ENCODE peak calls at places on chromosomes 13 and 19, in eight cellular contexts. One of them, this sample, is unnamed.

GRCh38 chr19:31541396-31541795 is 192.2 kb upstream of the TSHZ3 start:
- DNase-seq in T-helper 1 cell: no peak
- DNase-seq in DMS79 treated with DMSO at 0.1 percent for 48 hours: no peak
- DNase-seq in sciatic nerve: no peak
- DNase-seq in left colon: no peak
- DNase-seq in amniotic epithelial cell: no peak
- DNase-seq in iris pigment epithelial cell: no peak
- DNase-seq in choroid plexus epithelial cell: no peak
- DNase-seq in this sample: no peak

GRCh38 chr19:13794388-13794751 is 873 bp upstream of the ZSWIM4 start:
- DNase-seq in T-helper 1 cell: no peak
- DNase-seq in DMS79 treated with DMSO at 0.1 percent for 48 hours: peak; percentile 9
- DNase-seq in sciatic nerve: peak; percentile 91
- DNase-seq in left colon: peak; percentile 65
- DNase-seq in amniotic epithelial cell: peak; percentile 95
- DNase-seq in iris pigment epithelial cell: peak; percentile 96
- DNase-seq in choroid plexus epithelial cell: peak; percentile 99
- DNase-seq in this sample: no peak

GRCh38 chr19:49592486-49593232 is 1.7 kb downstream of the PRR12 start:
- DNase-seq in T-helper 1 cell: no peak
- DNase-seq in DMS79 treated with DMSO at 0.1 percent for 48 hours: no peak
- DNase-seq in sciatic nerve: no peak
- DNase-seq in left colon: peak; percentile 36
- DNase-seq in amniotic epithelial cell: no peak
- DNase-seq in iris pigment epithelial cell: peak; percentile 29
- DNase-seq in choroid plexus epithelial cell: peak; percentile 19
- DNase-seq in this sample: no peak

GRCh38 chr19:17762505-17763229 is 11.4 kb downstream of the FCHO1 start:
- DNase-seq in T-helper 1 cell: no peak
- DNase-seq in DMS79 treated with DMSO at 0.1 percent for 48 hours: no peak
- DNase-seq in sciatic nerve: no peak
- DNase-seq in left colon: peak; percentile 53
- DNase-seq in amniotic epithelial cell: peak; percentile 92
- DNase-seq in iris pigment epithelial cell: peak; percentile 92
- DNase-seq in choroid plexus epithelial cell: peak; percentile 91
- DNase-seq in this sample: no peak

GRCh38 chr13:68708336-68708908 is 1399.2 kb upstream of the ATXN8OS start:
- DNase-seq in T-helper 1 cell: no peak
- DNase-seq in DMS79 treated with DMSO at 0.1 percent for 48 hours: no peak
- DNase-seq in sciatic nerve: no peak
- DNase-seq in left colon: no peak
- DNase-seq in amniotic epithelial cell: no peak
- DNase-seq in iris pigment epithelial cell: no peak
- DNase-seq in choroid plexus epithelial cell: no peak
- DNase-seq in this sample: no peak

GRCh38 chr13:59300347-59301165 is 863.2 kb downstream of the DIAPH3 start:
- DNase-seq in T-helper 1 cell: no peak
- DNase-seq in DMS79 treated with DMSO at 0.1 percent for 48 hours: no peak
- DNase-seq in sciatic nerve: no peak
- DNase-seq in left colon: no peak
- DNase-seq in amniotic epithelial cell: no peak
- DNase-seq in iris pigment epithelial cell: no peak
- DNase-seq in choroid plexus epithelial cell: no peak
- DNase-seq in this sample: no peak

GRCh38 chr19:11284535-11284934 is 11.4 kb upstream of the TSPAN16 start:
- DNase-seq in T-helper 1 cell: no peak
- DNase-seq in DMS79 treated with DMSO at 0.1 percent for 48 hours: no peak
- DNase-seq in sciatic nerve: no peak
- DNase-seq in left colon: no peak
- DNase-seq in amniotic epithelial cell: no peak
- DNase-seq in iris pigment epithelial cell: no peak
- DNase-seq in choroid plexus epithelial cell: peak; percentile 66
- DNase-seq in this sample: no peak

GRCh38 chr19:32702010-32702409 is 10.4 kb downstream of the NUDT19 start:
- DNase-seq in T-helper 1 cell: no peak
- DNase-seq in DMS79 treated with DMSO at 0.1 percent for 48 hours: peak; percentile 5
- DNase-seq in sciatic nerve: no peak
- DNase-seq in left colon: no peak
- DNase-seq in amniotic epithelial cell: peak; percentile 58
- DNase-seq in iris pigment epithelial cell: no peak
- DNase-seq in choroid plexus epithelial cell: no peak
- DNase-seq in this sample: no peak

GRCh38 chr19:35249848-35250711 is 1.3 kb downstream of the LSR start:
- DNase-seq in T-helper 1 cell: no peak
- DNase-seq in DMS79 treated with DMSO at 0.1 percent for 48 hours: peak; percentile 3
- DNase-seq in sciatic nerve: no peak
- DNase-seq in left colon: no peak
- DNase-seq in amniotic epithelial cell: no peak
- DNase-seq in iris pigment epithelial cell: no peak
- DNase-seq in choroid plexus epithelial cell: no peak
- DNase-seq in this sample: peak; percentile 9

GRCh38 chr13:47794963-47795362 is 206.1 kb downstream of the SUCLA2 start:
- DNase-seq in T-helper 1 cell: no peak
- DNase-seq in DMS79 treated with DMSO at 0.1 percent for 48 hours: no peak
- DNase-seq in sciatic nerve: no peak
- DNase-seq in left colon: no peak
- DNase-seq in amniotic epithelial cell: no peak
- DNase-seq in iris pigment epithelial cell: peak; percentile 16
- DNase-seq in choroid plexus epithelial cell: peak; percentile 59
- DNase-seq in this sample: no peak

GRCh38 chr19:32595491-32595890 is 14.5 kb downstream of the PDCD5 start:
- DNase-seq in T-helper 1 cell: no peak
- DNase-seq in DMS79 treated with DMSO at 0.1 percent for 48 hours: no peak
- DNase-seq in sciatic nerve: no peak
- DNase-seq in left colon: no peak
- DNase-seq in amniotic epithelial cell: no peak
- DNase-seq in iris pigment epithelial cell: no peak
- DNase-seq in choroid plexus epithelial cell: no peak
- DNase-seq in this sample: no peak

GRCh38 chr19:38336638-38337359 is 1.2 kb downstream of the CATSPERG start:
- DNase-seq in T-helper 1 cell: peak; percentile 93
- DNase-seq in DMS79 treated with DMSO at 0.1 percent for 48 hours: peak; percentile 98
- DNase-seq in sciatic nerve: peak; percentile 98
- DNase-seq in left colon: peak; percentile 99
- DNase-seq in amniotic epithelial cell: peak; percentile 91
- DNase-seq in iris pigment epithelial cell: peak; percentile 96
- DNase-seq in choroid plexus epithelial cell: peak; percentile 96
- DNase-seq in this sample: peak; percentile 92

GRCh38 chr19:18651300-18651699 is 14.5 kb downstream of the KLHL26 start:
- DNase-seq in T-helper 1 cell: no peak
- DNase-seq in DMS79 treated with DMSO at 0.1 percent for 48 hours: no peak
- DNase-seq in sciatic nerve: no peak
- DNase-seq in left colon: no peak
- DNase-seq in amniotic epithelial cell: no peak
- DNase-seq in iris pigment epithelial cell: no peak
- DNase-seq in choroid plexus epithelial cell: no peak
- DNase-seq in this sample: no peak

GRCh38 chr13:43054803-43055802 is 31.7 kb downstream of the DNAJC15 start:
- DNase-seq in T-helper 1 cell: no peak
- DNase-seq in DMS79 treated with DMSO at 0.1 percent for 48 hours: no peak
- DNase-seq in sciatic nerve: no peak
- DNase-seq in left colon: peak; percentile 24
- DNase-seq in amniotic epithelial cell: peak; percentile 98
- DNase-seq in iris pigment epithelial cell: peak; percentile 81
- DNase-seq in choroid plexus epithelial cell: peak; percentile 90
- DNase-seq in this sample: no peak

GRCh38 chr13:36275190-36276002 is 22.2 kb downstream of the CCDC169 start:
- DNase-seq in T-helper 1 cell: no peak
- DNase-seq in DMS79 treated with DMSO at 0.1 percent for 48 hours: peak; percentile 64
- DNase-seq in sciatic nerve: no peak
- DNase-seq in left colon: peak; percentile 11
- DNase-seq in amniotic epithelial cell: peak; percentile 75
- DNase-seq in iris pigment epithelial cell: peak; percentile 82
- DNase-seq in choroid plexus epithelial cell: peak; percentile 90
- DNase-seq in this sample: no peak

GRCh38 chr19:40367577-40368434 is 19.3 kb downstream of the PLD3 start:
- DNase-seq in T-helper 1 cell: no peak
- DNase-seq in DMS79 treated with DMSO at 0.1 percent for 48 hours: no peak
- DNase-seq in sciatic nerve: no peak
- DNase-seq in left colon: no peak
- DNase-seq in amniotic epithelial cell: no peak
- DNase-seq in iris pigment epithelial cell: no peak
- DNase-seq in choroid plexus epithelial cell: no peak
- DNase-seq in this sample: no peak

GRCh38 chr13:75771818-75772217 is 135.7 kb downstream of the LMO7 start:
- DNase-seq in T-helper 1 cell: no peak
- DNase-seq in DMS79 treated with DMSO at 0.1 percent for 48 hours: no peak
- DNase-seq in sciatic nerve: no peak
- DNase-seq in left colon: no peak
- DNase-seq in amniotic epithelial cell: peak; percentile 87
- DNase-seq in iris pigment epithelial cell: peak; percentile 94
- DNase-seq in choroid plexus epithelial cell: peak; percentile 88
- DNase-seq in this sample: no peak

GRCh38 chr13:93473441-93474270 is 247.0 kb downstream of the GPC6 start:
- DNase-seq in T-helper 1 cell: no peak
- DNase-seq in DMS79 treated with DMSO at 0.1 percent for 48 hours: no peak
- DNase-seq in sciatic nerve: no peak
- DNase-seq in left colon: no peak
- DNase-seq in amniotic epithelial cell: peak; percentile 37
- DNase-seq in iris pigment epithelial cell: no peak
- DNase-seq in choroid plexus epithelial cell: peak; percentile 43
- DNase-seq in this sample: no peak

GRCh38 chr13:49400755-49401659 is 42.9 kb downstream of the CAB39L start:
- DNase-seq in T-helper 1 cell: no peak
- DNase-seq in DMS79 treated with DMSO at 0.1 percent for 48 hours: peak; percentile 13
- DNase-seq in sciatic nerve: no peak
- DNase-seq in left colon: peak; percentile 10
- DNase-seq in amniotic epithelial cell: peak; percentile 69
- DNase-seq in iris pigment epithelial cell: peak; percentile 75
- DNase-seq in choroid plexus epithelial cell: peak; percentile 57
- DNase-seq in this sample: no peak

GRCh38 chr19:35629332-35629633 is 447 bp downstream of the RBM42 start:
- DNase-seq in T-helper 1 cell: no peak
- DNase-seq in DMS79 treated with DMSO at 0.1 percent for 48 hours: no peak
- DNase-seq in sciatic nerve: no peak
- DNase-seq in left colon: no peak
- DNase-seq in amniotic epithelial cell: no peak
- DNase-seq in iris pigment epithelial cell: no peak
- DNase-seq in choroid plexus epithelial cell: no peak
- DNase-seq in this sample: no peak

GRCh38 chr13:21124853-21125252 is 51.5 kb downstream of the SKA3 start:
- DNase-seq in T-helper 1 cell: no peak
- DNase-seq in DMS79 treated with DMSO at 0.1 percent for 48 hours: peak; percentile 48
- DNase-seq in sciatic nerve: no peak
- DNase-seq in left colon: no peak
- DNase-seq in amniotic epithelial cell: peak; percentile 64
- DNase-seq in iris pigment epithelial cell: peak; percentile 48
- DNase-seq in choroid plexus epithelial cell: peak; percentile 71
- DNase-seq in this sample: no peak

GRCh38 chr19:3175761-3176714 is 2.5 kb upstream of the S1PR4 start:
- DNase-seq in T-helper 1 cell: no peak
- DNase-seq in DMS79 treated with DMSO at 0.1 percent for 48 hours: peak; percentile 79
- DNase-seq in sciatic nerve: no peak
- DNase-seq in left colon: peak; percentile 78
- DNase-seq in amniotic epithelial cell: peak; percentile 43
- DNase-seq in iris pigment epithelial cell: peak; percentile 71
- DNase-seq in choroid plexus epithelial cell: peak; percentile 64
- DNase-seq in this sample: peak; percentile 42

GRCh38 chr13:20080377-20081164 is 80.3 kb downstream of the GJA3 start:
- DNase-seq in T-helper 1 cell: no peak
- DNase-seq in DMS79 treated with DMSO at 0.1 percent for 48 hours: no peak
- DNase-seq in sciatic nerve: no peak
- DNase-seq in left colon: no peak
- DNase-seq in amniotic epithelial cell: no peak
- DNase-seq in iris pigment epithelial cell: peak; percentile 37
- DNase-seq in choroid plexus epithelial cell: peak; percentile 20
- DNase-seq in this sample: no peak